ENCODE peak calls at places on chromosomes 4 and X, in four cellular contexts. W, X, K and P are unnamed samples.

GRCh38 chr4:94256833-94257232 is 49.2 kb downstream of the SMARCAD1 start:
- DNase-seq in W (peak; percentile 2), X (no peak), K (no peak), P (no peak)

GRCh38 chr4:189302719-189303118 is 638.0 kb upstream of the FRG1 start:
- DNase-seq in W (no peak), X (no peak), K (no peak), P (no peak)

GRCh38 chr4:55074386-55074785 is 51.0 kb downstream of the KDR start:
- DNase-seq in W (no peak), X (no peak), K (no peak), P (no peak)

GRCh38 chrX:9356846-9357245 is 108.0 kb upstream of the TBL1X start:
- DNase-seq in W (no peak), X (no peak), K (no peak), P (no peak)

GRCh38 chrX:16188687-16189086 is 21.4 kb downstream of the MAGEB17 start:
- DNase-seq in W (no peak), X (no peak), K (no peak), P (no peak)

GRCh38 chrX:123860506-123860840 is 620 bp downstream of the XIAP start:
- DNase-seq in W (peak; percentile 29), X (no peak), K (no peak), P (no peak)

GRCh38 chrX:65601126-65601525 is 66.3 kb upstream of the MSN start:
- DNase-seq in W (no peak), X (no peak), K (no peak), P (no peak)

GRCh38 chrX:54479471-54480122 is 16.4 kb downstream of the FGD1 start:
- DNase-seq in W (no peak), X (no peak), K (no peak), P (no peak)

GRCh38 chrX:72060196-72060974 is 71.3 kb downstream of the RTL5 start:
- DNase-seq in W (no peak), X (no peak), K (no peak), P (no peak)

GRCh38 chr4:57075353-57075752 is 34.8 kb downstream of the IGFBP7 start:
- DNase-seq in W (no peak), X (no peak), K (no peak), P (no peak)

GRCh38 chr4:118989098-118990080 is 100.7 kb downstream of the SYNPO2 start:
- DNase-seq in W (no peak), X (no peak), K (no peak), P (no peak)

GRCh38 chrX:40169193-40170086 is 71.7 kb upstream of the BCOR start:
- DNase-seq in W (peak; percentile 70), X (peak; percentile 78), K (peak; percentile 75), P (peak; percentile 62)

GRCh38 chrX:119654112-119654531 is 38.8 kb downstream of the SEPTIN6 start:
- DNase-seq in W (no peak), X (no peak), K (no peak), P (no peak)

DNA sequence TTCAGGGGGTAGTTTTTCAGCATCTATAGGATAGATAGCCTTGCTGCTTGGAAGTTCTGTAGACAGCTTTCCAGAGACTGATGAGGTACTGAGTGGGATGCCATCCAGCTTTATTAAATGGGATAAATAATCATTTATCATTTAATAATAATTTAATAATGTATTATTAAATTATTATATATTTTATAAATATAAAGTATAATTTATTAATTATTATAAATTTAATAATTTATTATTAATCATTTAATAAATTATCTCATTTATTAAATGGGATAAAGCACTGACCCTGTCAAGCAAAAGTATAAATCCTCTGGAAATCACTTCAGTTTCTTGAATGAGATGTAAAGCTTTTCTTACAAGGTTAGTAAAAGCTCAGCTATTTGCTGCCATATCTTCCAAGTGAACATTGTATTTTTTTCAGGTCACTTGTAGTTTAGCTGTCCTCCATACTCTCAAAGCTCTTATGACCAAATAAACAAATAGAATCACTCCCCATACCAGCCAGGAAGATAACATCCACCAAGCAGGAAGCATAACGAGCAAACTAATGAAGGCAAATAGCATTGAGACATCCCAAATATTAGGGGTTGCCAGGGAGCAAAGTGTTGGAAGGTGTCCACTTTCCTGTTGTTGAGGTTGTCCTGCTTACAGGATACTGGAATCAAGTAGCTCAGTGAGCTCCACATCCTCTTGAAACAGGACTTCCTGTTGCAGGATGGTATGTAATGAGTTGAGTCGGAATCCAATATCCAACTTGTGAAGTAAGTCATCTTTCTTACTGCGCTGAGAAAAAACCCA is 88.9 kb downstream of the ZNF674 start:
- DNase-seq in W (no peak), X (no peak), K (no peak), P (no peak)
- TF ChIP-seq FOSL1 in W (no peak), X (no peak), K (no peak), P (no peak)

GRCh38 chr4:92521941-92522340 is 218.2 kb downstream of the GRID2 start:
- DNase-seq in W (no peak), X (no peak), K (no peak), P (no peak)

GRCh38 chr4:92519727-92520126 is 216.0 kb downstream of the GRID2 start:
- DNase-seq in W (no peak), X (no peak), K (no peak), P (no peak)

GRCh38 chr4:92516450-92516849 is 212.7 kb downstream of the GRID2 start:
- DNase-seq in W (no peak), X (no peak), K (no peak), P (no peak)

GRCh38 chr4:92522371-92522770 is 218.6 kb downstream of the GRID2 start:
- DNase-seq in W (no peak), X (no peak), K (no peak), P (no peak)

GRCh38 chr4:92520563-92520962 is 216.8 kb downstream of the GRID2 start:
- DNase-seq in W (no peak), X (no peak), K (peak; percentile 88), P (no peak)
- TF ChIP-seq FOSL1 in W (no peak), X (no peak), K (no peak), P (no peak)

GRCh38 chrX:10722804-10723364 is 102.5 kb upstream of the MID1 start:
- DNase-seq in W (no peak), X (peak; percentile 10), K (no peak), P (peak; percentile 51)
- TF ChIP-seq FOSL1 in W (no peak), X (no peak), K (no peak), P (no peak)

GRCh38 chr4:102139132-102139573 is 206.1 kb downstream of the SLC39A8 start:
- DNase-seq in W (no peak), X (peak; percentile 23), K (no peak), P (no peak)
- TF ChIP-seq FOSL1 in W (no peak), X (no peak), K (no peak), P (no peak)